ENCODE peak calls at places on chromosomes 12 and 14, in ten cellular contexts. I is GM23248, F is adipocyte, B is astrocyte, W is IMR-90, A is HCT116, R is neural progenitor cell, Q is NT2/D1, U is PC-3, J is mammary epithelial cell. G is an unnamed sample.

GRCh38 chr12:53062977-53063707 is 13.3 kb downstream of the TNS2 start:
- DNase-seq in I (no peak), F (no peak), B (no peak), W (no peak), A (no peak), R (no peak), Q (no peak), U (no peak), J (no peak), G (peak)

GRCh38 chr14:76918176-76918750 is 92.1 kb downstream of the LRRC74A start:
- DNase-seq in I (peak), F (peak), B (peak), W (peak), A (no peak), R (no peak), Q (no peak), U (no peak), J (no peak), G (peak)

GRCh38 chr12:53232641-53233538 is 881 bp upstream of the RARG start:
- DNase-seq in I (peak), F (peak), B (no peak), W (no peak), A (no peak), R (peak), Q (no peak), U (peak), J (peak), G (peak)

GRCh38 chr12:113479578-113480335 is 8.1 kb upstream of the LHX5 start:
- DNase-seq in I (peak), F (peak), B (peak), W (peak), A (no peak), R (peak), Q (no peak), U (no peak), J (no peak), G (peak)

GRCh38 chr14:80095623-80096022 is 115.7 kb downstream of the DIO2 start:
- DNase-seq in I (peak), F (peak), B (peak), W (peak), A (no peak), R (no peak), Q (no peak), U (peak), J (peak), G (no peak)

GRCh38 chr12:25459541-25459951 is 93.5 kb downstream of the LMNTD1 start:
- DNase-seq in I (no peak), F (no peak), B (no peak), W (no peak), A (no peak), R (no peak), Q (no peak), U (no peak), J (no peak), G (no peak)

GRCh38 chr14:30417121-30417520 is 141.8 kb upstream of the G2E3 start:
- DNase-seq in I (peak), F (no peak), B (no peak), W (no peak), A (no peak), R (no peak), Q (no peak), U (peak), J (no peak), G (no peak)

GRCh38 chr12:53383258-53383657 is 3.3 kb downstream of the SP1 start:
- DNase-seq in I (peak), F (no peak), B (no peak), W (no peak), A (no peak), R (no peak), Q (no peak), U (peak), J (no peak), G (no peak)

GRCh38 chr12:61291647-61292046 is 968.6 kb upstream of the USP15 start:
- DNase-seq in I (no peak), F (no peak), B (no peak), W (no peak), A (no peak), R (no peak), Q (no peak), U (peak), J (peak), G (no peak)

GRCh38 chr12:19120795-19121194 is 8.7 kb upstream of the PLEKHA5 start:
- DNase-seq in I (peak), F (peak), B (no peak), W (peak), A (no peak), R (no peak), Q (no peak), U (peak), J (peak), G (no peak)

GRCh38 chr12:53973093-53974042 is at the start of gene HOXC11:
- DNase-seq in I (peak), F (no peak), B (no peak), W (no peak), A (no peak), R (no peak), Q (no peak), U (peak), J (peak), G (no peak)

GRCh38 chr14:76329150-76329881 is 46.6 kb upstream of the ESRRB start:
- DNase-seq in I (no peak), F (no peak), B (no peak), W (no peak), A (no peak), R (peak), Q (peak), U (no peak), J (no peak), G (no peak)

GRCh38 chr12:61188801-61189595 is 1071.2 kb upstream of the USP15 start:
- DNase-seq in I (no peak), F (no peak), B (no peak), W (no peak), A (no peak), R (no peak), Q (no peak), U (no peak), J (no peak), G (no peak)

GRCh38 chr14:55845963-55846851 is 266.2 kb downstream of the KTN1 start:
- DNase-seq in I (peak), F (no peak), B (no peak), W (no peak), A (no peak), R (no peak), Q (no peak), U (no peak), J (no peak), G (no peak)

GRCh38 chr12:53219116-53219955 is 12.3 kb upstream of the ITGB7 start:
- DNase-seq in I (peak), F (peak), B (peak), W (peak), A (no peak), R (no peak), Q (no peak), U (peak), J (peak), G (peak)

GRCh38 chr12:124040737-124041136 is 67.7 kb downstream of the ZNF664 start:
- DNase-seq in I (no peak), F (no peak), B (no peak), W (no peak), A (no peak), R (no peak), Q (no peak), U (no peak), J (no peak), G (no peak)

GRCh38 chr12:94753071-94753779 is 102.9 kb upstream of the TMCC3 start:
- DNase-seq in I (peak), F (peak), B (peak), W (no peak), A (no peak), R (peak), Q (no peak), U (no peak), J (peak), G (no peak)

GRCh38 chr12:89383235-89384049 is 31.1 kb upstream of the DUSP6 start:
- DNase-seq in I (peak), F (peak), B (peak), W (peak), A (no peak), R (peak), Q (no peak), U (no peak), J (no peak), G (peak)

GRCh38 chr12:2229661-2230539 is 177.1 kb downstream of the CACNA1C start:
- DNase-seq in I (no peak), F (no peak), B (no peak), W (no peak), A (no peak), R (no peak), Q (no peak), U (no peak), J (no peak), G (no peak)

GRCh38 chr14:72909163-72909562 is 15.3 kb upstream of the DPF3 start:
- DNase-seq in I (peak), F (no peak), B (no peak), W (no peak), A (no peak), R (no peak), Q (no peak), U (no peak), J (peak), G (no peak)

DNA sequence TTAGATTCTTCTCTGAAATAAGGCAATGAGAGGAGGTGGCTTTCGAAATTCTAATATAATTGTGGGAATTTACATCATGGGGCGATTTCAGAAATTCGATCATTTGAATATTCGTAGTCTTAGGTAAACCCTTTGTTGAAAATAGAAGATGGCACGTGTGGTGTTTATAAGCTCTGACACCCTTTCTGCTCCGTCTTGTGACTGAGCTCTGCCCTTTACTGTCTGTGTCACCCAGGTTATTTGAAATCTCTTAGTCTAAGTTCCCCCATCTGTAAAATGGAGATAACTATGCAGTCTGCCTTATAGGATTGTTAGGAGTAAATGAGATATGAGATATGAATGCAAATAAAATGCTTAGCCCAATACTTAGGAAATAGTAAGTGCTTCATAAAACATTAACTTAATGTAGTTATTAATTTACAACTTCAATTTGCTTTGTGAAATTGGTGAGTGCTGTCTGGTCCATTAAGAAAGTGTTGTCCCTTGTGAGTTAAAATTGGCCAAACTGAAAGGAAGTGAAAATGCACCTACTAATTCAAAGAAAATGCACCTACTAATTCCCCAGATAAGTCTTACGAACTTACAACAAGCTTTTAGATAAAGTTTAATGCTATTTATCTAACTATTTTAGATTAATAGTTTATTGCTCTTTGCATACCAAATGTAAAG is 1.6 kb downstream of the BMAL2 start:
- DNase-seq in I (peak), F (no peak), B (no peak), W (no peak), A (no peak), R (no peak), Q (no peak), U (peak), J (no peak), G (no peak)
- H3K9ac ChIP-seq in I (peak), F (no peak), B (peak), W (peak), A (peak), R (no peak), Q (peak), U (peak), J (peak), G (no peak)

DNA sequence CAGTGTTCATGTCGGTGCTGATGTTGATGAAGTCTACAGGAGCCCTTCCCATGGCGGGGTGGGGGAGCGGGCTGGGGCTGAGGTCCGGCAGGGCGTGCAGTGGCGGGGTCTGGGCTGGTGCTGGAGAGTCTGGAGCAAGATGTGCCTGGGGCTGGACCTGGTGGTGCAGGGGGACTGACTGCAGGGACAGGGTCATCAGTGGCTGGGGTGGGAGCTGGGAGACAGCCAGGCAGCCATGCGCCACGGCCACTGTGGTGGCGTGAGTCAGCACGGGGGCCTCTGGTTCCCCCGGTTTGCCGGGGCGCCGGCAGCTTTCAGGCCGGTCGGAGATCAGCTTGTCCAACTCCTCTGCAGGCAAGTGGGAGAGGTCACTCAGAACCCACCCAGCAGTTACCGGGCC is 27.6 kb downstream of the FOXN4 start:
- DNase-seq in I (no peak), F (no peak), B (no peak), W (no peak), A (no peak), R (no peak), Q (no peak), U (no peak), J (no peak), G (no peak)
- H3K9ac ChIP-seq in I (no peak), F (no peak), B (no peak), W (no peak), A (no peak), R (no peak), Q (no peak), U (no peak), J (no peak), G (no peak)

DNA sequence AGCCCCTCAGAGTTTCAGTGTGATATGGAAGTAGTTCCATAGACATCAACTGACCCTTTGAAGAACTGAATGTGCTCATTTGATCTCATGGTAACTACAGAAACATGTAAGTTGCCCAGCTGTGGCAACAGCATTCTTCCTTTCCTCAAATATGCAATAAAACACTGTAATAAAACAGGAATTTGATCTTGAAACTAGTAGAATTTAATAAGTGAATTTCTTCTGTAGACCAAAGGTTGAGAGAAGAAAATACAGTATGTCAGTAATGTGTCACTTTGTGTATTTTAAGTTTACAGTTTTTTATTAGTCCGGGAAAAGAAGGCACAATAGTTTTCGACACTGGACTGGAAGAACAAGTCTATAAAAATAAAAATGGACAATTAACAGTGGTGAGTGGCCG is 31.9 kb downstream of the KCTD10 start:
- DNase-seq in I (peak), F (peak), B (peak), W (peak), A (no peak), R (no peak), Q (no peak), U (peak), J (no peak), G (no peak)
- H3K9ac ChIP-seq in I (peak), F (peak), B (no peak), W (no peak), A (no peak), R (no peak), Q (no peak), U (no peak), J (no peak), G (peak)

DNA sequence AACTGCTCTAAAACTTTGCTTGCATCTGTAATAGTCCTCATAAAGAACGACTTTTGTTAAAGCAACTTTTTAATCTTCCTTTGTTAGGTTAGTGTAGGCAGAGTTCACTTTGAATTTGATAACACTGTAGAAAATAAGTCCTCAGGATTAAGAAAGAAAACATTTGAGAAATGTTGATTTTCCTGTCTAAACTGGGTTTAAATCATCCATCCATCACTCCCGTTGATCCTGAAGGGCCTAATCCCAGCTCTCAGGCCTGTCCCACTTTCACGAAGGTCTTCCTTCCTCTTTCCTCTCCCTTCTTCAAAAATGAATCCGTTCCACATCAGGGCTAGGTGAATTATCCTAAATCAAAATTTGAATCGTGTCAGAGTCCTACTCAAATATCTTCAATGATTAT is 36.9 kb downstream of the SLC2A14 start:
- DNase-seq in I (no peak), F (no peak), B (no peak), W (no peak), A (no peak), R (no peak), Q (no peak), U (no peak), J (no peak), G (no peak)
- H3K9ac ChIP-seq in I (no peak), F (no peak), B (no peak), W (no peak), A (no peak), R (no peak), Q (no peak), U (no peak), J (no peak), G (no peak)

GRCh38 chr14:54803926-54804719 is 98.5 kb downstream of the GCH1 start:
- DNase-seq in I (no peak), F (no peak), B (no peak), W (no peak), A (no peak), R (no peak), Q (no peak), U (no peak), J (no peak), G (no peak)
- H3K9ac ChIP-seq in I (no peak), F (no peak), B (no peak), W (no peak), A (no peak), R (no peak), Q (no peak), U (no peak), J (no peak), G (no peak)

GRCh38 chr12:130509454-130509853 is 171.8 kb downstream of the PIWIL1 start:
- DNase-seq in I (no peak), F (no peak), B (no peak), W (no peak), A (no peak), R (no peak), Q (no peak), U (no peak), J (no peak), G (no peak)

GRCh38 chr12:130513572-130513971 is 175.9 kb downstream of the PIWIL1 start:
- DNase-seq in I (no peak), F (no peak), B (no peak), W (no peak), A (no peak), R (no peak), Q (no peak), U (no peak), J (no peak), G (no peak)

GRCh38 chr12:130517588-130517987 is 179.9 kb downstream of the PIWIL1 start:
- DNase-seq in I (no peak), F (no peak), B (no peak), W (no peak), A (no peak), R (no peak), Q (no peak), U (no peak), J (no peak), G (no peak)

GRCh38 chr12:130511285-130511684 is 173.6 kb downstream of the PIWIL1 start:
- DNase-seq in I (no peak), F (no peak), B (no peak), W (no peak), A (no peak), R (no peak), Q (no peak), U (no peak), J (no peak), G (no peak)

GRCh38 chr12:130514149-130514551 is 176.5 kb downstream of the PIWIL1 start:
- DNase-seq in I (no peak), F (no peak), B (no peak), W (no peak), A (no peak), R (peak), Q (peak), U (no peak), J (no peak), G (no peak)
- H3K9ac ChIP-seq in I (no peak), F (no peak), B (no peak), W (no peak), A (no peak), R (no peak), Q (peak), U (no peak), J (no peak), G (no peak)

DNA sequence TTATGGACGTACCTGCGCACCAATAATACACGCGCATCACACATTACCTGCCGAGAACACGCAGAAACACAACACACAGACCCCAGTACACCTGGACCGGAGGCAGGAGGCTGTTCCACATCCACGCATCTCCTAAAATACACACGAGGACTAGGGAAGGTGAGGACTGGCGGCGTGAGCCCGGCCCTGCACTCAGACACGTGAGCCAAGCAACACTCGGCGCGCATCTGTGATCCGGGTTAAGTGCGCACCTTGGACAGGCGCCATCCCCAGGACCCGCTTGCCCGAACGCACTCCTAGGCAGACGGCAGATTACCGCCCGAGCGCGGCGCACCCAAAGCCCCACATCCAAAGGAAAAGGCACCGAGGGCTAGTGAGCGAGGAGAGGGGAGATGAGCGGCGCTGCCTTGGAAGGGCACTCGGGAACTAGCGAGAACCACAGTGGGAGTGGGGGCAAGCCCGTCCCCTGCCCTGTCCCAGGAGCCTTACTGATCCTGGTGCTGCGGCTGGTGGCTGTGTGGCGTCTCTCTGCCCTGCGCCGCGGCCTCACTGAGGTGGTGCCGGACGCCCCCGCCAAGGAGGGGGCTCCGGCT is 417 bp downstream of the GLS2 start:
- DNase-seq in I (peak), F (peak), B (no peak), W (no peak), A (no peak), R (peak), Q (no peak), U (peak), J (peak), G (peak)
- H3K9ac ChIP-seq in I (peak), F (no peak), B (peak), W (peak), A (no peak), R (no peak), Q (peak), U (peak), J (no peak), G (peak)

DNA sequence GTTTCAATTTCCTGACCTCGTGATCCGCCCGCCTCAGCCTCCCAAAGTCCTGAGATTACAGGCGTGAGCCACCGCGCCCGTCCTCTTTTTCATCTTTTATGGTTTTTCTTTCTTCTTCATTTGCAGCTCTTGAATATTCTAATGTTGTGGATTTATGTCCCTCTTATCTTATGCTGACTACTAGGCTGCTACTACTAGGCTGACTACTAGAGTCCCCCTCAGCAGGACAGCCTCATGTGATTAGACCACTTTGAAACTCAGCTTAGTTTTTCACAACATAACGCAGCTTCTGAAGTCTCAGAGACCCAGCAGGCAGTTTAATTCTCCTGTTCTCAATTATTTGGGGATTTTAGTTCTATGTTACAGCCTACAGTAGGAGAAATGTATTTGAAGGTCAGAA is 886 bp upstream of the CLEC4E start:
- DNase-seq in I (no peak), F (no peak), B (no peak), W (no peak), A (no peak), R (no peak), Q (no peak), U (no peak), J (no peak), G (no peak)
- H3K9ac ChIP-seq in I (no peak), F (no peak), B (no peak), W (no peak), A (no peak), R (no peak), Q (no peak), U (no peak), J (no peak), G (no peak)

GRCh38 chr12:28610401-28611114 is 420.3 kb downstream of the CCDC91 start:
- DNase-seq in I (no peak), F (no peak), B (no peak), W (no peak), A (no peak), R (no peak), Q (no peak), U (no peak), J (no peak), G (no peak)
- H3K9ac ChIP-seq in I (no peak), F (no peak), B (no peak), W (no peak), A (no peak), R (no peak), Q (no peak), U (no peak), J (no peak), G (no peak)

G was measured in colonic mucosa.